ENCODE peak calls at places on chromosome 9, in six cellular contexts. H, W, P, L, B and Z are unnamed samples.

GRCh38 chr9:104553261-104553660 is 15.7 kb upstream of the OR13C8 start:
- DNase-seq in H (no peak), W (no peak), P (no peak), L (no peak), B (no peak), Z (no peak)

GRCh38 chr9:109399258-109399767 is 78.5 kb upstream of the EPB41L4B start:
- DNase-seq in H (no peak), W (no peak), P (no peak), L (no peak), B (no peak), Z (no peak)

GRCh38 chr9:98773721-98774120 is 22.6 kb downstream of the ANKS6 start:
- DNase-seq in H (no peak), W (no peak), P (no peak), L (no peak), B (no peak), Z (no peak)

GRCh38 chr9:110728058-110728457 is 59.5 kb downstream of the MUSK start:
- DNase-seq in H (no peak), W (no peak), P (no peak), L (no peak), B (no peak), Z (no peak)

GRCh38 chr9:127788337-127789011 is 2.6 kb downstream of the CDK9 start:
- DNase-seq in H (peak), W (no peak), P (no peak), L (no peak), B (no peak), Z (peak)

GRCh38 chr9:99296375-99296951 is 74.4 kb downstream of the SEC61B start:
- DNase-seq in H (no peak), W (no peak), P (no peak), L (peak), B (no peak), Z (peak)

GRCh38 chr9:78030553-78031270 is 899 bp downstream of the GNAQ start:
- DNase-seq in H (peak), W (peak), P (peak), L (peak), B (peak), Z (peak)

GRCh38 chr9:22211588-22212360 is 202.7 kb upstream of the CDKN2B start:
- DNase-seq in H (peak), W (peak), P (no peak), L (no peak), B (peak), Z (no peak)

GRCh38 chr9:30732060-30732459 is 1652.4 kb upstream of the ACO1 start:
- DNase-seq in H (no peak), W (no peak), P (peak), L (no peak), B (no peak), Z (no peak)

DNA sequence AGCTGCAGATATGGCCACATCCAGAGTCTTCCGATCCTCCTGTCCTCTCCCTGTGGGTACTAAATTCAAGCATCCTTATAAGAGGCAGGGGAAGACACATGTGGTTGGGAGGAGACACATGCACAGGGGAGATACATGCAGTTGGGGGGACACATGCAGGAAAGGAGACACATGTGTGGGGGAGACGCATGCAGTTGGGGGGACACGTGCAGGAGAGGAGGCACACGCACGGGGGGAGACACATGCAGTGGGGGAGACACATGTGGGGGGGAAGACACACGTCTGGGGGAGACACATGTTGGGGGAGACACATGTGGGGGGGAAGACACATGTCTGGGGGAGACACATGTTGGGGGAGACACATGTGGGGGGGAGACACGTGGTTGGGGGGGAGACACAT is 21.2 kb upstream of the OLFM1 start:
- DNase-seq in H (no peak), W (no peak), P (no peak), L (peak), B (no peak), Z (no peak)
- TF ChIP-seq CTCF in H (no peak), W (no peak), P (no peak), L (no peak), B (no peak), Z (no peak)

GRCh38 chr9:16824545-16825041 is 45.9 kb downstream of the BNC2 start:
- DNase-seq in H (peak), W (peak), P (no peak), L (no peak), B (peak), Z (no peak)
- TF ChIP-seq CTCF in H (peak), W (no peak), P (no peak), L (no peak), B (peak), Z (no peak)

GRCh38 chr9:20580673-20581072 is 41.6 kb downstream of the MLLT3 start:
- DNase-seq in H (no peak), W (no peak), P (no peak), L (no peak), B (no peak), Z (no peak)
- TF ChIP-seq CTCF in H (no peak), W (no peak), P (no peak), L (no peak), B (no peak), Z (no peak)

GRCh38 chr9:92770005-92770995 is 5.7 kb upstream of the BICD2 start:
- DNase-seq in H (peak), W (no peak), P (no peak), L (no peak), B (no peak), Z (peak)
- TF ChIP-seq CTCF in H (no peak), W (no peak), P (no peak), L (no peak), B (no peak), Z (no peak)

DNA sequence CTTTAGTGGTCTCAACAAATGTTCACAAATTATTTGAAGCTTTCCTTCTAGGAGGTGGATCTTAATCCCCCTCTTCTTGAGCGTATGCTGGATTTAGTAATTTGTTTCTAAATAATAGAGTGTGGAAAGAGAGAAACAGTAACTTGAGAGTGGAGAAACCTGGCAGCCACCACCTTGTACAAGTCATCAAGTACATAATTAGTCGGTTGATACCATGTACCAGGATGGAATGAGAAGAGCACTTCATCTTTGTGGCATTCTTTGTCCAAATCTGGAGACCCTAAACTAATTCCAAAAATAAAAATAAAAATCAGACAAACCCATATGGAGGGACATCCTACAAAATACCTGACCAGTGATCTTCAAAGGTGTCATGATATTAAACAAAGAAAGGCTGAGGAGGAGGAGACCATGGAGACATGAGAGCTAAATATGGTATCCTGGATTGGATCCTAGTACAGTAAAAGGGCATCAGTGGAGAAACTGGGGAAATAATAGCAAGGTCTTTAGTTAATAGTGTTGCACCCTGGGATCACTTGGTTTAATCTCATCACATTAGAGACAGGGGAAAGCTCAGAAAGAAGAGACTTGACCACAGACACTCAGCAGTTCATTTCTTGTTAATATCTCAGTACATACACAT is 147.9 kb downstream of the ASTN2 start:
- DNase-seq in H (no peak), W (no peak), P (no peak), L (no peak), B (no peak), Z (no peak)
- TF ChIP-seq CTCF in H (no peak), W (no peak), P (no peak), L (no peak), B (no peak), Z (no peak)

GRCh38 chr9:133955821-133956411 is 36.2 kb downstream of the VAV2 start:
- DNase-seq in H (no peak), W (peak), P (peak), L (no peak), B (peak), Z (peak)
- TF ChIP-seq CTCF in H (no peak), W (no peak), P (no peak), L (no peak), B (peak), Z (no peak)

DNA sequence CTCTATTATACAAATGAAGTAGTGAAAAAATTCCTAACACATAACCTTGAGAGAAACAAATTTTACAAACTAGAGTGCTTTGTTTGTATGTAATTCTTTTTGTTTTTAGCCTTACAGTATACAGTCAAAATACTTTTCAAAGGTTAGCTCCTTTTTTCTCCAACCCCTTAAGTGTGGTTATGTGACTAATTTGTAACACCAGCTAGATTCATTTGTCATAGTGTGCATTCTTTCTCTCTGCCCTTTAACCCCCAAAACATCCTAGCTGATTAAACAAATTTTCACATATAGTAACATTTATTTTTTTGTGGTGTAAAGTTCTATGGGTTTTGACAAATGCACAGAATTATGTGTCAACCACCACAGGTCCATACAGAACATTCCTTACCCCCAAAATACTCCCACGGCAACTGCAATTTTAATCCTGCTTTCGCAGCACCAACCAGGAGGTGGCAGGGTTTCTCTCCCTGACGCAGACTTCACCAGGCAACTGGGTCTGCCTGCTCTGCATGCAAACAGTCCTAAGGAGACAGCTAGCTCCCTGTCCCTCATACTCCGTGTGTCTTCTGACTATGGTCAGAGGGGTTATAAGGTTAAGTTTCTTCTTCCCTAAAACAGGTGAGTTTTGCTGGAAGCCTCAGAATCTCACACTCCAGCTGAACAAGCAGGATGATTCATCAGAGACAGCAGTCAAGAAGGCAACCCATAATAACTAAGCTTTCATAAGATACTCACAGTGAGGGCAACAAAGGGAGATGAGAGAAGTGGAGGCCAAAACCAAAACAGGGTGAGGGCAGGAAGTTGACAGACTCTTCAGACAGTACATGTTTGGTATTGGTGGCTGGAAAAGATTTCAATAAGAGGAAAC is 44.5 kb upstream of the NR5A1 start:
- DNase-seq in H (peak), W (peak), P (peak), L (no peak), B (peak), Z (no peak)
- TF ChIP-seq CTCF in H (peak), W (peak), P (peak), L (no peak), B (peak), Z (no peak)

GRCh38 chr9:124868511-124869465 is 6.9 kb downstream of the ARPC5L start:
- DNase-seq in H (peak), W (peak), P (peak), L (peak), B (peak), Z (peak)
- TF ChIP-seq CTCF in H (peak), W (no peak), P (no peak), L (no peak), B (peak), Z (peak)

GRCh38 chr9:995192-995591 is 18.7 kb downstream of the DMRT3 start:
- DNase-seq in H (no peak), W (peak), P (no peak), L (no peak), B (no peak), Z (no peak)

GRCh38 chr9:994005-994404 is 17.6 kb downstream of the DMRT3 start:
- DNase-seq in H (no peak), W (no peak), P (no peak), L (no peak), B (no peak), Z (no peak)

DNA sequence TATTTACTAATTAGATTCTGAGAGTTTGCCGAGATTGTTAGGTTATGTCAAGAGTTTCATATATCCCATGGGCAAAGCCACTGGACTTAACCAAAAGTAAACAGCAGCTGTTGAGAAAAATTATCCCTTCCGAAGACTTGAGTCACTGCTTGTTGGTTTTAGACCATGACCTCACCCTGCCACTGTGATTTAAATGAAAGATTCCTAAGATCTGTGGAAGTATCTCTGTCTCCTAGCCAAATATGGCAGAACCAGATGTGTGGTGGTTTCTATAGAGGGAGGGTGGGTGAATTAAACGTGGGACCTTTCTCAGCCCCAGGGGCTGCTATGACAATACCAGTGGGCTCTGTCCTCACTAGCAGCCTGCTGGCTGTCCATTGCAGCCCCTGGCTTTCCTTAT is 19.3 kb downstream of the DMRT3 start:
- DNase-seq in H (peak), W (peak), P (no peak), L (no peak), B (peak), Z (no peak)
- TF ChIP-seq CTCF in H (no peak), W (no peak), P (no peak), L (no peak), B (no peak), Z (no peak)

DNA sequence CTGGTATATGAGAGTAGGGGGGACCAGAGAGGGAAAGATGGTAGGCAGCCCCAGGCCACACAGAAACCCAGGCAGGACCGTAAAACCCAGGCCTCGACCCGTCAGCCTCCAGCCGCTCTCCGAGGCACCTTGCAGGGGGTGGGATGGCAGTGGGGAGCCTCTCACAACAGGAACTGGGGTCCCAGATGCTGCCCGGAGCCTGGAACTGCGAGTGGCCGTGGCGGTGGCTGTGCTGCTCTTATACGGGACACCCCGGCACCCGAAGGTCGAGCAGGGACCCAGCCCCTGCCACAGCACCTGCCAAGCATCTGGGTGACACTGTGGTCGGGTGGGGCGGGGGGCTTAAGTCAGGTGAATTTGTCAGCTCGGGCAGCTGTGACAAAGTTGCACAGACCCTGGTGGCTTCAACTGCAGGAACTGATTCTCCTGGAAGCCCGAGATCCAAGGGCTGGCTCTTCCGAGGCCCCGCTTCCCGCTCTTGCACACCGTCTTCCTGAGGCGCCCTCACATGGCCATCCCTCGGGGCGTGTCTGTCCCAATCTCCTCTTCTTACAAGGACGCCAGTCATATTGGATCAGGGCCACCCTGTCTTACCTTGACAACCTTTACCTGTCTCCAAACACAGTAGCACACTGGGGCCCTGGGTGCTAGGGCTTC is 47.6 kb upstream of the EGFL7 start:
- DNase-seq in H (no peak), W (peak), P (peak), L (no peak), B (no peak), Z (no peak)
- TF ChIP-seq CTCF in H (no peak), W (no peak), P (no peak), L (no peak), B (no peak), Z (no peak)